ENCODE peak calls at places on chromosomes 12 and 14, in five cellular contexts. One of them, this sample, is unnamed.
A peak's percentile ranks its signal among the peaks of the same experiment; 100 is the strongest.

GRCh38 chr12:6376079-6376941 is 947 bp upstream of the SCNN1A start:
- DNase-seq in fibroblast of pulmonary artery: peak; percentile 76
- DNase-seq in H1: peak; percentile 54
- DNase-seq in choroid plexus epithelial cell: peak; percentile 73
- DNase-seq in left ventricle myocardium inferior: no peak
- DNase-seq in this sample: peak; percentile 81

GRCh38 chr12:98955284-98955683 is 310.2 kb downstream of the APAF1 start:
- DNase-seq in left ventricle myocardium inferior: no peak
- DNase-seq in H1: peak; percentile 31
- DNase-seq in fibroblast of pulmonary artery: peak; percentile 5
- DNase-seq in choroid plexus epithelial cell: peak; percentile 32
- DNase-seq in this sample: no peak

GRCh38 chr12:643478-644292 is 19.6 kb downstream of the NINJ2 start:
- DNase-seq in fibroblast of pulmonary artery: no peak
- DNase-seq in choroid plexus epithelial cell: no peak
- DNase-seq in H1: no peak
- DNase-seq in left ventricle myocardium inferior: peak; percentile 53
- DNase-seq in this sample: no peak

GRCh38 chr14:51744372-51745150 is 92.9 kb downstream of the FRMD6 start:
- DNase-seq in left ventricle myocardium inferior: no peak
- DNase-seq in H1: no peak
- DNase-seq in fibroblast of pulmonary artery: no peak
- DNase-seq in choroid plexus epithelial cell: no peak
- DNase-seq in this sample: no peak

GRCh38 chr14:105137481-105138020 is 31.0 kb downstream of the JAG2 start:
- DNase-seq in choroid plexus epithelial cell: no peak
- DNase-seq in left ventricle myocardium inferior: no peak
- DNase-seq in fibroblast of pulmonary artery: no peak
- DNase-seq in H1: no peak
- DNase-seq in this sample: no peak

GRCh38 chr14:55454264-55455151 is 14.1 kb upstream of the TBPL2 start:
- DNase-seq in fibroblast of pulmonary artery: peak; percentile 92
- DNase-seq in H1: no peak
- DNase-seq in choroid plexus epithelial cell: peak; percentile 87
- DNase-seq in left ventricle myocardium inferior: no peak
- DNase-seq in this sample: peak; percentile 76

GRCh38 chr12:53973093-53974042 is at the start of gene HOXC11:
- DNase-seq in H1: no peak
- DNase-seq in fibroblast of pulmonary artery: no peak
- DNase-seq in choroid plexus epithelial cell: no peak
- DNase-seq in left ventricle myocardium inferior: no peak
- DNase-seq in this sample: peak; percentile 85

GRCh38 chr14:51776102-51776894 is 84.1 kb upstream of the GNG2 start:
- DNase-seq in fibroblast of pulmonary artery: peak; percentile 85
- DNase-seq in choroid plexus epithelial cell: peak; percentile 87
- DNase-seq in H1: peak; percentile 43
- DNase-seq in left ventricle myocardium inferior: peak; percentile 25
- DNase-seq in this sample: peak; percentile 52

GRCh38 chr14:70416322-70416716 is 571 bp downstream of the SYNJ2BP start:
- DNase-seq in H1: no peak
- DNase-seq in fibroblast of pulmonary artery: peak; percentile 18
- DNase-seq in left ventricle myocardium inferior: no peak
- DNase-seq in choroid plexus epithelial cell: peak; percentile 14
- DNase-seq in this sample: peak; percentile 1

GRCh38 chr12:65651060-65651459 is 173.2 kb upstream of the HMGA2 start:
- DNase-seq in fibroblast of pulmonary artery: no peak
- DNase-seq in choroid plexus epithelial cell: no peak
- DNase-seq in left ventricle myocardium inferior: no peak
- DNase-seq in H1: no peak
- DNase-seq in this sample: no peak

GRCh38 chr12:84912191-84913142 is at the start of gene SLC6A15:
- DNase-seq in fibroblast of pulmonary artery: peak; percentile 89
- DNase-seq in H1: no peak
- DNase-seq in left ventricle myocardium inferior: no peak
- DNase-seq in choroid plexus epithelial cell: peak; percentile 96
- DNase-seq in this sample: peak; percentile 98
- TF ChIP-seq CTCF in fibroblast of pulmonary artery: peak; percentile 39
- TF ChIP-seq CTCF in H1: peak; percentile 44
- TF ChIP-seq CTCF in left ventricle myocardium inferior: peak; percentile 19
- TF ChIP-seq CTCF in choroid plexus epithelial cell: peak; percentile 67
- TF ChIP-seq CTCF in this sample: peak; percentile 18

GRCh38 chr12:114685320-114685781 is 1.4 kb upstream of the TBX3 start:
- DNase-seq in fibroblast of pulmonary artery: no peak
- DNase-seq in H1: no peak
- DNase-seq in choroid plexus epithelial cell: no peak
- DNase-seq in left ventricle myocardium inferior: no peak
- DNase-seq in this sample: peak; percentile 76
- H3K4me3 ChIP-seq in fibroblast of pulmonary artery: peak overlapping the region; percentile 99
- H3K4me3 ChIP-seq in H1: peak overlapping the region; percentile 54
- H3K4me3 ChIP-seq in choroid plexus epithelial cell: peak overlapping the region; percentile 86
- H3K4me3 ChIP-seq in left ventricle myocardium inferior: peak overlapping the region; percentile 78
- H3K4me3 ChIP-seq in this sample: peak overlapping the region; percentile 62

GRCh38 chr12:64583395-64584172 is 26.7 kb upstream of the RASSF3 start:
- DNase-seq in H1: no peak
- DNase-seq in left ventricle myocardium inferior: no peak
- DNase-seq in fibroblast of pulmonary artery: peak; percentile 15
- DNase-seq in choroid plexus epithelial cell: peak; percentile 49
- DNase-seq in this sample: peak; percentile 82
- TF ChIP-seq CTCF in H1: no peak
- TF ChIP-seq CTCF in left ventricle myocardium inferior: no peak
- TF ChIP-seq CTCF in fibroblast of pulmonary artery: no peak
- TF ChIP-seq CTCF in choroid plexus epithelial cell: no peak
- TF ChIP-seq CTCF in this sample: no peak

GRCh38 chr12:51721281-51721940 is 127.1 kb downstream of the FIGNL2 start:
- DNase-seq in left ventricle myocardium inferior: peak; percentile 19
- DNase-seq in choroid plexus epithelial cell: peak; percentile 18
- DNase-seq in fibroblast of pulmonary artery: peak; percentile 36
- DNase-seq in H1: peak; percentile 31
- DNase-seq in this sample: peak; percentile 26
- H3K4me3 ChIP-seq in left ventricle myocardium inferior: peak overlapping the region; percentile 39
- H3K4me3 ChIP-seq in choroid plexus epithelial cell: no peak overlapping the region
- H3K4me3 ChIP-seq in fibroblast of pulmonary artery: peak overlapping the region; percentile 29
- H3K4me3 ChIP-seq in H1: peak overlapping the region; percentile 30
- H3K4me3 ChIP-seq in this sample: peak overlapping the region; percentile 35

GRCh38 chr12:11892065-11892391 is 178.7 kb upstream of the BCL2L14 start:
- DNase-seq in H1: no peak
- DNase-seq in choroid plexus epithelial cell: no peak
- DNase-seq in left ventricle myocardium inferior: no peak
- DNase-seq in fibroblast of pulmonary artery: no peak
- DNase-seq in this sample: no peak
- TF ChIP-seq CTCF in H1: peak; percentile 30
- TF ChIP-seq CTCF in choroid plexus epithelial cell: peak; percentile 36
- TF ChIP-seq CTCF in left ventricle myocardium inferior: peak; percentile 54
- TF ChIP-seq CTCF in fibroblast of pulmonary artery: peak; percentile 40
- TF ChIP-seq CTCF in this sample: peak; percentile 18

GRCh38 chr14:85535916-85536834 is 6.2 kb downstream of the FLRT2 start:
- DNase-seq in H1: no peak
- DNase-seq in left ventricle myocardium inferior: no peak
- DNase-seq in fibroblast of pulmonary artery: peak; percentile 76
- DNase-seq in choroid plexus epithelial cell: peak; percentile 76
- DNase-seq in this sample: peak; percentile 79
- H3K4me3 ChIP-seq in H1: peak overlapping the region; percentile 20
- H3K4me3 ChIP-seq in left ventricle myocardium inferior: peak overlapping the region; percentile 73
- H3K4me3 ChIP-seq in fibroblast of pulmonary artery: peak overlapping the region; percentile 83
- H3K4me3 ChIP-seq in choroid plexus epithelial cell: peak overlapping the region; percentile 84
- H3K4me3 ChIP-seq in this sample: peak overlapping the region; percentile 93

This sample was measured in foreskin fibroblast.